ENCODE peak calls at places on chromosomes 6 and 20, in five cellular contexts. One of them, this sample, is unnamed.

GRCh38 chr6:149964243-149965190 is 774 bp downstream of the ULBP1 start:
- DNase-seq in nephron progenitor cell: peak; percentile 42
- DNase-seq in epithelial cell of esophagus: peak; percentile 25
- DNase-seq in tibial artery: no peak
- DNase-seq in CD8-positive, alpha-beta T cell: peak; percentile 31
- DNase-seq in this sample: no peak

GRCh38 chr20:63475209-63475608 is 2.8 kb upstream of the KCNQ2 start:
- DNase-seq in CD8-positive, alpha-beta T cell: no peak
- DNase-seq in epithelial cell of esophagus: peak; percentile 41
- DNase-seq in nephron progenitor cell: peak; percentile 81
- DNase-seq in tibial artery: no peak
- DNase-seq in this sample: no peak

GRCh38 chr6:2899596-2899995 is 3.5 kb downstream of the SERPINB9 start:
- DNase-seq in tibial artery: no peak
- DNase-seq in CD8-positive, alpha-beta T cell: no peak
- DNase-seq in epithelial cell of esophagus: no peak
- DNase-seq in nephron progenitor cell: no peak
- DNase-seq in this sample: no peak

GRCh38 chr6:131362070-131362469 is 211.0 kb upstream of the ARG1 start:
- DNase-seq in CD8-positive, alpha-beta T cell: no peak
- DNase-seq in epithelial cell of esophagus: peak; percentile 54
- DNase-seq in nephron progenitor cell: no peak
- DNase-seq in tibial artery: no peak
- DNase-seq in this sample: no peak

GRCh38 chr20:57160985-57161384 is 105.5 kb downstream of the BMP7 start:
- DNase-seq in nephron progenitor cell: no peak
- DNase-seq in epithelial cell of esophagus: no peak
- DNase-seq in CD8-positive, alpha-beta T cell: no peak
- DNase-seq in tibial artery: no peak
- DNase-seq in this sample: no peak

GRCh38 chr20:11170565-11170964 is 496.8 kb upstream of the JAG1 start:
- DNase-seq in epithelial cell of esophagus: no peak
- DNase-seq in CD8-positive, alpha-beta T cell: no peak
- DNase-seq in tibial artery: no peak
- DNase-seq in nephron progenitor cell: no peak
- DNase-seq in this sample: no peak

GRCh38 chr20:12623870-12624269 is 384.9 kb upstream of the SPTLC3 start:
- DNase-seq in epithelial cell of esophagus: no peak
- DNase-seq in nephron progenitor cell: no peak
- DNase-seq in CD8-positive, alpha-beta T cell: no peak
- DNase-seq in tibial artery: no peak
- DNase-seq in this sample: no peak

GRCh38 chr6:22657341-22657985 is 88.1 kb downstream of the HDGFL1 start:
- DNase-seq in tibial artery: no peak
- DNase-seq in nephron progenitor cell: no peak
- DNase-seq in CD8-positive, alpha-beta T cell: no peak
- DNase-seq in epithelial cell of esophagus: peak; percentile 33
- DNase-seq in this sample: no peak

GRCh38 chr6:53906842-53907241 is 112.0 kb downstream of the LRRC1 start:
- DNase-seq in CD8-positive, alpha-beta T cell: no peak
- DNase-seq in nephron progenitor cell: no peak
- DNase-seq in epithelial cell of esophagus: no peak
- DNase-seq in tibial artery: peak; percentile 47
- DNase-seq in this sample: no peak

GRCh38 chr6:139376054-139376355 is 1.6 kb upstream of the CITED2 start:
- DNase-seq in tibial artery: no peak
- DNase-seq in epithelial cell of esophagus: no peak
- DNase-seq in nephron progenitor cell: no peak
- DNase-seq in CD8-positive, alpha-beta T cell: no peak
- DNase-seq in this sample: no peak

GRCh38 chr6:119261944-119262284 is 87.6 kb downstream of the MAN1A1 start:
- DNase-seq in nephron progenitor cell: no peak
- DNase-seq in epithelial cell of esophagus: no peak
- DNase-seq in CD8-positive, alpha-beta T cell: no peak
- DNase-seq in tibial artery: no peak
- DNase-seq in this sample: no peak

GRCh38 chr20:35200255-35200654 is 26.2 kb upstream of the MMP24 start:
- DNase-seq in epithelial cell of esophagus: peak; percentile 91
- DNase-seq in nephron progenitor cell: no peak
- DNase-seq in CD8-positive, alpha-beta T cell: no peak
- DNase-seq in tibial artery: no peak
- DNase-seq in this sample: peak; percentile 28

GRCh38 chr6:89260832-89261231 is 43.7 kb upstream of the GABRR1 start:
- DNase-seq in tibial artery: no peak
- DNase-seq in CD8-positive, alpha-beta T cell: no peak
- DNase-seq in nephron progenitor cell: no peak
- DNase-seq in epithelial cell of esophagus: peak; percentile 7
- DNase-seq in this sample: no peak

GRCh38 chr6:133040025-133040838 is 200.9 kb upstream of the EYA4 start:
- DNase-seq in tibial artery: no peak
- DNase-seq in nephron progenitor cell: no peak
- DNase-seq in epithelial cell of esophagus: peak; percentile 42
- DNase-seq in CD8-positive, alpha-beta T cell: no peak
- DNase-seq in this sample: no peak

GRCh38 chr20:63089051-63089907 is 82.5 kb upstream of the BHLHE23 start:
- DNase-seq in epithelial cell of esophagus: peak; percentile 4
- DNase-seq in nephron progenitor cell: peak; percentile 0
- DNase-seq in tibial artery: no peak
- DNase-seq in CD8-positive, alpha-beta T cell: no peak
- DNase-seq in this sample: no peak

GRCh38 chr6:108541843-108542795 is 18.6 kb upstream of the FOXO3 start:
- DNase-seq in CD8-positive, alpha-beta T cell: peak; percentile 69
- DNase-seq in nephron progenitor cell: peak; percentile 69
- DNase-seq in epithelial cell of esophagus: peak; percentile 85
- DNase-seq in tibial artery: peak; percentile 64
- DNase-seq in this sample: no peak

GRCh38 chr6:167951781-167952511 is 45.5 kb upstream of the KIF25 start:
- DNase-seq in CD8-positive, alpha-beta T cell: no peak
- DNase-seq in epithelial cell of esophagus: peak; percentile 63
- DNase-seq in nephron progenitor cell: peak; percentile 27
- DNase-seq in tibial artery: no peak
- DNase-seq in this sample: no peak

GRCh38 chr20:20567712-20568111 is 144.7 kb downstream of the RALGAPA2 start:
- DNase-seq in tibial artery: no peak
- DNase-seq in nephron progenitor cell: no peak
- DNase-seq in CD8-positive, alpha-beta T cell: no peak
- DNase-seq in epithelial cell of esophagus: no peak
- DNase-seq in this sample: no peak

GRCh38 chr6:157885876-157886275 is 62.8 kb downstream of the SNX9 start:
- DNase-seq in tibial artery: no peak
- DNase-seq in epithelial cell of esophagus: no peak
- DNase-seq in nephron progenitor cell: no peak
- DNase-seq in CD8-positive, alpha-beta T cell: no peak
- DNase-seq in this sample: no peak

GRCh38 chr20:25248501-25249172 is 752 bp downstream of the PYGB start:
- DNase-seq in tibial artery: no peak
- DNase-seq in epithelial cell of esophagus: peak; percentile 44
- DNase-seq in CD8-positive, alpha-beta T cell: no peak
- DNase-seq in nephron progenitor cell: peak; percentile 58
- DNase-seq in this sample: no peak

GRCh38 chr20:37516697-37517370 is 4.2 kb upstream of the NNAT start:
- DNase-seq in CD8-positive, alpha-beta T cell: no peak
- DNase-seq in epithelial cell of esophagus: no peak
- DNase-seq in nephron progenitor cell: no peak
- DNase-seq in tibial artery: no peak
- DNase-seq in this sample: no peak

GRCh38 chr20:52985687-52986086 is 13.5 kb downstream of the TSHZ2 start:
- DNase-seq in CD8-positive, alpha-beta T cell: no peak
- DNase-seq in epithelial cell of esophagus: no peak
- DNase-seq in tibial artery: no peak
- DNase-seq in nephron progenitor cell: no peak
- DNase-seq in this sample: no peak

GRCh38 chr20:8870652-8871051 is 198.2 kb upstream of the PLCB4 start:
- DNase-seq in CD8-positive, alpha-beta T cell: no peak
- DNase-seq in nephron progenitor cell: no peak
- DNase-seq in epithelial cell of esophagus: no peak
- DNase-seq in tibial artery: no peak
- DNase-seq in this sample: no peak

GRCh38 chr6:152236370-152237097 is 400.6 kb downstream of the SYNE1 start:
- DNase-seq in CD8-positive, alpha-beta T cell: no peak
- DNase-seq in epithelial cell of esophagus: no peak
- DNase-seq in nephron progenitor cell: no peak
- DNase-seq in tibial artery: no peak
- DNase-seq in this sample: no peak

GRCh38 chr6:39995633-39996032 is 61.4 kb upstream of the MOCS1 start:
- DNase-seq in CD8-positive, alpha-beta T cell: no peak
- DNase-seq in nephron progenitor cell: no peak
- DNase-seq in tibial artery: no peak
- DNase-seq in epithelial cell of esophagus: no peak
- DNase-seq in this sample: no peak
- TF ChIP-seq CTCF in CD8-positive, alpha-beta T cell: no peak
- TF ChIP-seq CTCF in nephron progenitor cell: no peak
- TF ChIP-seq CTCF in tibial artery: no peak
- TF ChIP-seq CTCF in epithelial cell of esophagus: no peak
- TF ChIP-seq CTCF in this sample: no peak

GRCh38 chr6:116278853-116279231 is 888 bp downstream of the TSPYL1 start:
- DNase-seq in CD8-positive, alpha-beta T cell: peak; percentile 10
- DNase-seq in tibial artery: peak; percentile 51
- DNase-seq in epithelial cell of esophagus: peak; percentile 35
- DNase-seq in nephron progenitor cell: peak; percentile 23
- DNase-seq in this sample: no peak

GRCh38 chr6:116278478-116278822 is 1.3 kb downstream of the TSPYL1 start:
- DNase-seq in CD8-positive, alpha-beta T cell: no peak
- DNase-seq in tibial artery: no peak
- DNase-seq in nephron progenitor cell: no peak
- DNase-seq in epithelial cell of esophagus: no peak
- DNase-seq in this sample: no peak

GRCh38 chr6:116280161-116280959 is 630 bp upstream of the TSPYL1 start:
- DNase-seq in tibial artery: no peak
- DNase-seq in nephron progenitor cell: no peak
- DNase-seq in CD8-positive, alpha-beta T cell: no peak
- DNase-seq in epithelial cell of esophagus: no peak
- DNase-seq in this sample: no peak

GRCh38 chr6:116280960-116281316 is 1.2 kb upstream of the TSPYL1 start:
- DNase-seq in epithelial cell of esophagus: no peak
- DNase-seq in CD8-positive, alpha-beta T cell: no peak
- DNase-seq in nephron progenitor cell: no peak
- DNase-seq in tibial artery: no peak
- DNase-seq in this sample: no peak

DNA sequence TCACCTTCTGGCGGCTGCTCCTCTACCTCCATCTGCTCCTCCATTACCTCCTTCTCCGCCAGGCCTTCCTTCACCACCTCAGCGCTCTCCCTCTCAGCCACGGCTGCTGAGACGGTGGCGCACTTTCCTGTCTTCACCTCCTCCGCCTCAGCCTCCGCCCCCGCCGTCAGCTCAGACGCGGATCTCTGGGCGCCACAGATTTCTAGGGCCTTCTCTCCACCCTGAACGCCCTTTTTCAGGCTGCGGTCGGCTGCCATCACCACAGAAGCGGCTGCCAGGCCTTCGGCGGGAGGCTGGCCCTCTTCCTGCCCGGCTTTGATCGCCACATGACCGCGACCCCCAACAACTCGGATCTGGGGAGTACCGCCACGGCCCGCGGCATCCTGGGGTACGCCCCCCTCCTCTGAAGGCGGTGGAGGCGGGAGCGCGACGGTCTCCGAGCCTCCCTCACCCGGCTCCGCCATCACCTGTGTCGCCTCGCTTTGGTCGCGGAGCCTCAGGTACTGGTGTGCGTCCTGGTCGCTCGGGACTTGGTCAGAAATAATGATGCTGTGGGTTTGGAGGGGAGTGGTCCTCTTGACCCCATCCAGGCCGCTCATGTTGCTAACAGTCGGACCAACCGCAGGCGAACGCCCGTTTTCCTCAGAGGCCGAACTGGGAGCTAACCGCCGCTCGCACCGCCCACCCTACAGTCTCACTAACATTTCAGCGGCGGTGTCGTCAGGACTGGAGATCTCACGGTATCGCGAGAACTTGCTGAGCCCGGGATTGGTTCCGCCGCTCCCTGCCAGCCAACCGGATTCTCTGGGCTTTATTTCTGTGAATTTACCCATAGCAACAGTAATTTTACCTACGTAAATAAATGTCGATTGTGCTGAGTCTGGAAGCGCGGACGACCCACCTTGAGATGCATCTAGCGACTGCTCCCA is at the start of gene TSPYL1:
- DNase-seq in epithelial cell of esophagus: peak; percentile 97
- DNase-seq in tibial artery: peak; percentile 97
- DNase-seq in CD8-positive, alpha-beta T cell: peak; percentile 92
- DNase-seq in nephron progenitor cell: peak; percentile 94
- DNase-seq in this sample: peak; percentile 87
- TF ChIP-seq CTCF in epithelial cell of esophagus: peak; percentile 1
- TF ChIP-seq CTCF in tibial artery: no peak
- TF ChIP-seq CTCF in CD8-positive, alpha-beta T cell: no peak
- TF ChIP-seq CTCF in nephron progenitor cell: no peak
- TF ChIP-seq CTCF in this sample: no peak

DNA sequence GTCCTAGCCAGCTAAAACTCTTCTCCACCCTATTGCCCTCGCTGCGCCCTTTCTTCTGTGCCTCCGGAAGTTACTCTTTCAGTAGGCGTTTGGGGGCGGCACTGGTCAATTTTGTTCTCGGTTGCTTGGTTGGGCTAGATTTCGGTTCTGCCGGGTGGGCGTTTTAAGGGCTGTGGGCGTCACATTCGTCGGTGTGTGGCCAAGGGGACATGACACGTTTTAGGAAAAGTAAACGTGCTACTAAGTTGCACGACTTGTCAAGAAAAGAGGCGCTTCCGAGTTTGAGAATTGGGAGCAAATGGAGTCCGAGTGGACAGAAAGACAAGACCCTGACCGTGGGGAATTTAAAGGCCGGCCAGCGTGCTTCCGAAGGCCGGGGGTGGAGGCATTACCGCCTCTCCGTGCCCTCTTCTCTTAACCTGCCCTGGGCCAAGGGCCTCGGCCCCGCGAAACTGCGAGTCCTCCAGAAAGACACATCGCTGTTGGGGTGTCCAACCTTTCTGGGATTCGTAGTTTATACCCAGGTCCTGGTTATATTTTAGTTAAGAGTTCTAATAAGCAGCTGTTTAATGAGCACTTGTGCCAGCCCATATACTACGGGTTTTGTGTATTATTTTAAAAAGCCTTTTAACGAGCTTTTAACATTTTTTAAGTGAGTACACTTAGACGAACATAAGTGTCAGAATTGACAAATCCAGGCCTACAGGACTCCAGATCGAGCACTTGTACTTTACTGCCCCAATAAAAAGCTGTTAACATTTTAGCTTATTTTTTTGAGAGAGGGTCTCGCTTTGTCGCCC is 664 bp upstream of the BAG6 start:
- DNase-seq in tibial artery: peak; percentile 94
- DNase-seq in CD8-positive, alpha-beta T cell: no peak
- DNase-seq in epithelial cell of esophagus: no peak
- DNase-seq in nephron progenitor cell: peak; percentile 80
- DNase-seq in this sample: peak; percentile 55
- TF ChIP-seq CTCF in tibial artery: no peak
- TF ChIP-seq CTCF in CD8-positive, alpha-beta T cell: no peak
- TF ChIP-seq CTCF in epithelial cell of esophagus: no peak
- TF ChIP-seq CTCF in nephron progenitor cell: no peak
- TF ChIP-seq CTCF in this sample: no peak

DNA sequence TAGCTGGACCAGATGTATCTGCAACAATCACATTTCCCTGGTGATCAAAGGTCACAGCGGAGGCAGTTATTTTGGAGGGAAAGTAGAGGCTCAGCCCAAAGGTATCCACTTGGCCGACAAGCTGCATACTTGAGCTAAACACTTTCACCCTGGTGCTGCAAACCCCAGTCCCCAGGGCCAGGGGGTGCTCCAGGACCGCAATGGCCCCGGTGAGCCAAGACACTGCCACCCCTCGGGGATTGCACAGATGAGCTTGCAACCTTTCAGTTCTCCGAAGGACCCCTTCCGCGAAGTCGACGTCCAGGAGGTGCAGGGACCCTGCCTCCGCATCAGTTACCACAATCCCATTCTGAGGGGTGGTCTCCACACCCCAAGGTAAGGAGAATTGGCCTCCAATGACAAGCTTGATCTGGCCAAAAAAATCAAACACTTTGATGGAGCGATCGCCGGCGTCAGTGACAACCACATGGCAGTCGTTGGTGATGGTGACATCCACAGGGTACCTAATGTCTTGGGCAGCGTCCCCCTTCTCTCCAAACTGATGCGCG is 823 bp downstream of the NHLRC1 start:
- DNase-seq in tibial artery: no peak
- DNase-seq in nephron progenitor cell: peak; percentile 12
- DNase-seq in CD8-positive, alpha-beta T cell: no peak
- DNase-seq in epithelial cell of esophagus: no peak
- DNase-seq in this sample: no peak
- TF ChIP-seq CTCF in tibial artery: no peak
- TF ChIP-seq CTCF in nephron progenitor cell: no peak
- TF ChIP-seq CTCF in CD8-positive, alpha-beta T cell: no peak
- TF ChIP-seq CTCF in epithelial cell of esophagus: no peak
- TF ChIP-seq CTCF in this sample: no peak